ENCODE peak calls at places on chromosomes 11 and 22, in ten cellular contexts. R is brain microvascular endothelial cell, T is osteoblast, S is mesendoderm, Q is GM23338, L is transverse colon, F is MM.1S, C is HAP-1, A is colonic mucosa, I is body of pancreas. V is an unnamed sample. For H3K36me3, the result is how much of the 10 kb centered on the place peaks cover.

GRCh38 chr11:128476729-128477128 is 110.6 kb downstream of the ETS1 start:
- DNase-seq in A (no peak), Q (no peak), C (no peak), L (no peak), I (no peak), R (peak), F (no peak), T (no peak), S (peak), V (no peak)

GRCh38 chr11:119585038-119585666 is 143.8 kb downstream of the NECTIN1 start:
- DNase-seq in C (peak), R (no peak), I (peak), A (peak), T (peak), Q (peak), S (peak), L (peak), F (no peak), V (no peak)

GRCh38 chr22:47029244-47030001 is 267.0 kb downstream of the TBC1D22A start:
- DNase-seq in Q (no peak), A (no peak), S (no peak), C (peak), R (no peak), L (peak), T (peak), I (no peak), F (no peak), V (no peak)

GRCh38 chr11:8959546-8960166 is 4.6 kb downstream of the TMEM9B start:
- DNase-seq in T (peak), S (peak), A (peak), L (peak), Q (peak), C (peak), I (peak), R (peak), F (peak), V (peak)

GRCh38 chr11:76551400-76551799 is 106.6 kb downstream of the EMSY start:
- DNase-seq in L (no peak), R (no peak), T (peak), C (no peak), F (no peak), I (no peak), Q (no peak), S (no peak), A (no peak), V (no peak)

GRCh38 chr11:94968334-94968958 is 4.9 kb downstream of the CWC15 start:
- DNase-seq in T (peak), S (peak), F (peak), L (no peak), C (no peak), Q (peak), A (no peak), R (no peak), I (no peak), V (no peak)

GRCh38 chr22:17191163-17191562 is 28.1 kb downstream of the ADA2 start:
- DNase-seq in F (no peak), C (no peak), S (no peak), Q (no peak), I (no peak), T (peak), L (no peak), R (peak), A (no peak), V (no peak)

GRCh38 chr11:77142091-77142975 is 14.3 kb downstream of the MYO7A start:
- DNase-seq in R (no peak), T (peak), S (no peak), I (no peak), Q (no peak), A (no peak), L (no peak), C (no peak), F (no peak), V (no peak)

GRCh38 chr22:21755855-21756284 is 20.3 kb upstream of the YPEL1 start:
- DNase-seq in S (no peak), A (no peak), L (no peak), C (no peak), T (peak), R (peak), I (no peak), F (no peak), Q (no peak), V (no peak)

GRCh38 chr11:36192723-36193619 is 96.3 kb downstream of the COMMD9 start:
- DNase-seq in F (peak), C (no peak), R (no peak), A (no peak), S (no peak), Q (no peak), T (no peak), L (no peak), I (no peak), V (no peak)

GRCh38 chr11:128884703-128885338 is 6.3 kb upstream of the KCNJ5 start:
- DNase-seq in C (peak), F (peak), A (peak), T (peak), S (peak), Q (peak), L (peak), R (peak), I (peak), V (no peak)

GRCh38 chr11:77312107-77312506 is 10.6 kb upstream of the GDPD4 start:
- DNase-seq in C (no peak), I (no peak), L (no peak), R (no peak), S (no peak), Q (no peak), T (no peak), F (no peak), A (no peak), V (no peak)

GRCh38 chr11:116231540-116231939 is 541.2 kb downstream of the BUD13 start:
- DNase-seq in A (no peak), I (no peak), R (no peak), S (no peak), L (no peak), C (no peak), Q (no peak), T (no peak), F (no peak), V (no peak)

GRCh38 chr22:38097557-38098409 is 12.7 kb downstream of the BAIAP2L2 start:
- DNase-seq in Q (peak), T (peak), I (no peak), L (no peak), S (peak), A (no peak), R (no peak), F (no peak), C (no peak), V (no peak)

GRCh38 chr11:46352063-46352841 is 5.0 kb downstream of the DGKZ start:
- DNase-seq in C (peak), I (peak), T (no peak), L (peak), Q (peak), R (no peak), A (no peak), S (peak), F (no peak), V (no peak)

GRCh38 chr11:35838071-35838470 is 105.8 kb upstream of the LDLRAD3 start:
- DNase-seq in F (no peak), C (no peak), I (no peak), T (no peak), S (no peak), A (no peak), L (no peak), R (no peak), Q (no peak), V (no peak)

GRCh38 chr22:32801436-32802290 is at the start of gene TIMP3:
- DNase-seq in T (peak), F (no peak), C (peak), A (peak), L (peak), S (peak), R (peak), Q (peak), I (peak), V (no peak)

GRCh38 chr11:27356624-27357222 is 6.3 kb downstream of the CCDC34 start:
- DNase-seq in S (no peak), R (no peak), L (no peak), I (no peak), F (peak), Q (no peak), T (no peak), A (no peak), C (no peak), V (no peak)

DNA sequence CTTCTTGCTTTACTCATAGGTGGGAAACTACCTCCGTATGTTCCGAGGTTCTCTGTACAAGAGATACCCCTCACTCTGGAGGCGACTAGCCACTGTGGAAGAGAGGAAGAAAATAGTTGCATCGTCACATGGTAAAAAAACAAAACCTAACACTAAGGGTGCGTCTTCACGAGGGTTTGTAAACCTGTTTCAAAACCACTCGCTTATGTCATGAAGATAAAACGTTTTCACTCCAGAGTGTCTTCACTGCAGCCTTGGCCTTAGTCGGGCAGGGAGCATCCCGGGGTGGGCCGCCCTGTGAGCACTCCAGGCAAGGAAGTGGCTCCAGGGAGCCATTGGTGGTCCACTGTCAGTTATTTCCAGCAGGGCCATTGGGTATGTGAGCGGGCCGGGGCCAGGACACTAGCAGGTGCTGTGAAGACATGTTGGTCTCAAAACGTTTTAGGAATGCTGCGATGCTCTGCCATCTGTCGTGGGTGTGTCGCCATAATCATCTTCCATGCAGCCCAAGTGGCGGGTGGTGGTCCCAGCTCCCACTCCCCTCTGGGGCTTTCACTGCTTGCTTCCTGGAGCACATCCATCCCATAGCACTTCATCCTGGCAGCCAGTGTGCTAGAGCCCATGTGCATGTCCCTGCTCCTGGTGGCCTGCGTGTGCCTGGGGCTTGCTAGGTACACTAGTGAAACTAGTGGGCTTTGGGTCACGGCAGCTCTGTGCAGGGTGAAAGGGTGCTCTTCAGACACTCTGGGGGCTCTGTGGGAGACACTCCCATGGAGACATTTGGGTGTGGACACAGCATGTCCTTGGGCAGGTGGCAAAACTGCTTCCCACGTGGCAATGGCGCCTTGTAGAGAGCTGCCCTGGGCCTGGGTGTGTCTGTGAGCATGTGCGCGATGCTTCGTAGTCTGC is 5.2 kb downstream of the SMARCB1 start:
- DNase-seq in L (no peak), A (no peak), T (peak), C (no peak), Q (no peak), I (no peak), R (no peak), F (no peak), S (no peak), V (no peak)
- H3K36me3 ChIP-seq in L (under half), A (under half), T (under half), C (half or more), Q (under half), I (under half), R (under half), F (under half), S (under half), V (under half)

GRCh38 chr11:120839201-120839600 is 184.7 kb upstream of the TBCEL start:
- DNase-seq in C (no peak), A (no peak), R (no peak), F (no peak), T (peak), I (no peak), S (no peak), L (no peak), Q (no peak), V (no peak)

GRCh38 chr11:120842195-120842594 is 181.7 kb upstream of the TBCEL start:
- DNase-seq in R (no peak), A (no peak), C (no peak), Q (no peak), T (no peak), I (no peak), S (no peak), L (no peak), F (no peak), V (no peak)

GRCh38 chr11:120840661-120841060 is 183.2 kb upstream of the TBCEL start:
- DNase-seq in R (no peak), Q (no peak), F (no peak), I (no peak), A (no peak), S (no peak), T (no peak), L (no peak), C (no peak), V (no peak)

GRCh38 chr11:120839846-120840402 is 184.0 kb upstream of the TBCEL start:
- DNase-seq in F (no peak), I (no peak), L (no peak), T (no peak), R (no peak), A (no peak), C (no peak), S (no peak), Q (no peak), V (no peak)

GRCh38 chr11:120841074-120841473 is 182.8 kb upstream of the TBCEL start:
- DNase-seq in S (no peak), Q (no peak), L (no peak), T (no peak), I (no peak), C (no peak), R (no peak), F (no peak), A (no peak), V (no peak)
- H3K4me3 ChIP-seq in S (no peak), Q (no peak), L (no peak), T (no peak), I (no peak), C (no peak), R (no peak), F (no peak), A (no peak), V (no peak)

GRCh38 chr11:122093731-122094130 is 22.3 kb downstream of the BLID start:
- DNase-seq in F (no peak), C (no peak), A (no peak), L (no peak), S (no peak), Q (no peak), I (no peak), T (no peak), R (no peak), V (no peak)
- H3K36me3 ChIP-seq in F (under half), C (under half), A (under half), L (under half), S (under half), Q (under half), I (under half), T (half or more), R (under half), V (under half)

DNA sequence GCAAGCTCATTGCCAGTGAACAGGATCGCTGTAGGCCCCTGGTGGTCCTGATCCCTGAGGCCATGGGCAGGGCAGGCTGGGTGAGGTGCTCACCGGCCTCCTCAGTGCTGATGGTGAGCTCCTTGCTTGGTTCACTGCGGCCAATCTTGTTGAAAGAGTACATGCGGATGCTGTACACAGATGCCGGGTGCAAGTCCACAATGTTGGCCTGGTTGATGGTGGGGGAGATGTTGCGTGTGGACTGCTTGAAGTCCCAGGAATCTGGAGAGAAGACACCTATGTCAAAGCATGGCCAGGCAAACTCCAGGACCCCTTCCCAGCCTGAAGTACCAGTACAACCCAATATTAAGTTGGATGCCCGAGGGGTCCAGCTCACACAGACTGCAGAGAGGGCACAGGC is 144.1 kb downstream of the CEP164 start:
- DNase-seq in R (no peak), A (no peak), F (no peak), L (no peak), T (no peak), Q (no peak), S (no peak), I (no peak), C (no peak), V (no peak)
- H3K4me3 ChIP-seq in R (no peak), A (no peak), F (no peak), L (no peak), T (no peak), Q (no peak), S (no peak), I (no peak), C (no peak), V (no peak)

V was measured in kidney epithelial cell.